ENCODE peak calls at places on chromosomes 3 and 15, in four cellular contexts. C is transverse colon, D is pancreas, L is heart right ventricle. F is an unnamed sample.
A peak's percentile ranks its signal among the peaks of the same experiment; 100 is the strongest.

GRCh38 chr15:101206173-101206572 is 45.7 kb downstream of the CHSY1 start:
- DNase-seq in C (no peak), L (no peak), D (no peak), F (peak; percentile 16)

GRCh38 chr3:67090472-67090871 is 92.4 kb downstream of the KBTBD8 start:
- DNase-seq in L (no peak), D (no peak), C (no peak), F (no peak)

GRCh38 chr3:34346656-34347055 is 548.2 kb downstream of the PDCD6IP start:
- DNase-seq in C (no peak), L (no peak), D (no peak), F (no peak)

GRCh38 chr3:160482796-160483195 is 33.2 kb upstream of the TRIM59 start:
- DNase-seq in L (no peak), D (no peak), C (no peak), F (no peak)

GRCh38 chr15:87154771-87155170 is 1075.1 kb downstream of the AGBL1 start:
- DNase-seq in L (no peak), C (no peak), D (no peak), F (no peak)

GRCh38 chr3:78707094-78707493 is 1060.7 kb downstream of the ROBO1 start:
- DNase-seq in D (no peak), C (no peak), L (no peak), F (no peak)

GRCh38 chr3:107825556-107825955 is 265.3 kb downstream of the CD47 start:
- DNase-seq in L (no peak), C (no peak), D (no peak), F (no peak)

GRCh38 chr3:132071043-132071442 is 36.2 kb upstream of the CPNE4 start:
- DNase-seq in D (no peak), L (no peak), C (no peak), F (no peak)

GRCh38 chr3:153595186-153595815 is 433.3 kb downstream of the RAP2B start:
- DNase-seq in D (no peak), L (no peak), C (no peak), F (no peak)

GRCh38 chr3:71395927-71396695 is 187.4 kb downstream of the FOXP1 start:
- DNase-seq in D (no peak), C (no peak), L (no peak), F (no peak)

GRCh38 chr3:105629725-105630124 is 239.1 kb downstream of the CBLB start:
- DNase-seq in C (no peak), D (no peak), L (no peak), F (no peak)

GRCh38 chr3:14787630-14788029 is 31.1 kb upstream of the FGD5 start:
- DNase-seq in D (no peak), C (no peak), L (no peak), F (no peak)

GRCh38 chr3:144942093-144942492 is 970.5 kb downstream of the DIPK2A start:
- DNase-seq in C (no peak), L (no peak), D (no peak), F (no peak)

GRCh38 chr15:68463444-68463843 is 31.5 kb upstream of the ITGA11 start:
- DNase-seq in C (no peak), D (no peak), L (no peak), F (no peak)

GRCh38 chr3:173371848-173372487 is 25.6 kb upstream of the NLGN1 start:
- DNase-seq in D (no peak), L (peak; percentile 21), C (no peak), F (no peak)

GRCh38 chr3:177589041-177589650 is 391.9 kb upstream of the TBL1XR1 start:
- DNase-seq in D (no peak), C (no peak), L (no peak), F (no peak)

GRCh38 chr3:56187051-56187450 is 281.2 kb downstream of the ERC2 start:
- DNase-seq in D (no peak), L (no peak), C (no peak), F (no peak)

GRCh38 chr15:95497681-95498080 is 832.8 kb upstream of the NR2F2 start:
- DNase-seq in C (no peak), L (no peak), D (no peak), F (no peak)

GRCh38 chr3:166265153-166265552 is 427.9 kb upstream of the BCHE start:
- DNase-seq in C (no peak), L (no peak), D (no peak), F (no peak)

GRCh38 chr3:172142074-172143059 is 103.0 kb downstream of the FNDC3B start:
- DNase-seq in D (no peak), C (no peak), L (no peak), F (no peak)

GRCh38 chr3:172138792-172139507 is 99.6 kb downstream of the FNDC3B start:
- DNase-seq in C (peak; percentile 66), D (peak; percentile 42), L (peak; percentile 68), F (no peak)

GRCh38 chr3:172139528-172140276 is 100.3 kb downstream of the FNDC3B start:
- DNase-seq in D (no peak), L (no peak), C (no peak), F (no peak)

GRCh38 chr3:172143060-172143451 is 103.7 kb downstream of the FNDC3B start:
- DNase-seq in L (no peak), D (no peak), C (no peak), F (no peak)

DNA sequence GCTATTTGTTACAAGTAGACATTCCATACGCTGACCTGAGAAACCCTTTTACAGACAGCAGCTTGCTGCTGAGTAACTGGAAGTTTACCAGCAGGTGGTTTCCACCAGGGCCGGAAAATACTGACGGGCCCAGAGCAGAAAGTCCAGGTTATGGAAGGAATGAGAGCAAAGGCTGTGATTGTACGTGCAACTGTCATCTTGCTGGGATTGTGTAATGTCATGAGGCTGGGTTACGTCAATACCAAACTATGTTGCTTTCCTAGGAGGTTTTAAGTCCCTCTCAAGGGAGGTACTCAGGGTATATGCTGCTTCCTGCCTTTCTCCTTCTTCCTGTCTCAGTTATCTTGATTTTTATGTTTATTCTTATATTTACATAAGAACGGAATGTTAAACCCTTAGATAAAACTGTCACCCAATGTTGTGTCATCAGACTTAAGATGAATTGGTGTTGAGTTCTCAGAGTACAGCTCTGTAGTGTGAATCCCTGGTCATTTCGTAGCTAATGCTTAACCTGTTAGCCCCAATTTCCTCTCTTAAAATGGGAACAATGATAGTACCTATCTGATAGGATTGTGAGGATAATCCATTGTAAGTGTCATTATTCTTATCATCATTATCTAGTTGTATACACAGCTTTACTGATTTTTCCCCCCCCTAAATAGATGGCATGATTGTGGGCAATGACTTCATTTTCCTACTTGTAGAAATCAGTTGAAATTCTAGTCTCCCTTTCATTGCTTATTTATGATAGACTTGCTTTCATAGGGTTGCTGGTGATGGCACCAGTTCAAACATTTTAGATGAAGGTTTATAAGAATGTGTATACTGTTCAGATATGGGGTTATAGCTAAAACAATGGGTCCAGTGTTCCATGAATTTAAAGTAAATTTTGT is 101.4 kb downstream of the FNDC3B start:
- DNase-seq in C (peak; percentile 65), L (peak; percentile 58), D (no peak), F (no peak)
- H3K4me1 ChIP-seq in C (peaks cover 54% of the 10 kb centered on the region), L (peaks cover 92% of the 10 kb centered on the region), D (peaks cover 71% of the 10 kb centered on the region), F (peaks cover 19% of the 10 kb centered on the region)

GRCh38 chr3:365268-365667 is 168.7 kb downstream of the CHL1 start:
- DNase-seq in D (no peak), L (no peak), C (no peak), F (no peak)
- H3K9me3 ChIP-seq in D (no peaks in the 10 kb centered on the region), L (no peaks in the 10 kb centered on the region), C (no peaks in the 10 kb centered on the region), F (no peaks in the 10 kb centered on the region)

DNA sequence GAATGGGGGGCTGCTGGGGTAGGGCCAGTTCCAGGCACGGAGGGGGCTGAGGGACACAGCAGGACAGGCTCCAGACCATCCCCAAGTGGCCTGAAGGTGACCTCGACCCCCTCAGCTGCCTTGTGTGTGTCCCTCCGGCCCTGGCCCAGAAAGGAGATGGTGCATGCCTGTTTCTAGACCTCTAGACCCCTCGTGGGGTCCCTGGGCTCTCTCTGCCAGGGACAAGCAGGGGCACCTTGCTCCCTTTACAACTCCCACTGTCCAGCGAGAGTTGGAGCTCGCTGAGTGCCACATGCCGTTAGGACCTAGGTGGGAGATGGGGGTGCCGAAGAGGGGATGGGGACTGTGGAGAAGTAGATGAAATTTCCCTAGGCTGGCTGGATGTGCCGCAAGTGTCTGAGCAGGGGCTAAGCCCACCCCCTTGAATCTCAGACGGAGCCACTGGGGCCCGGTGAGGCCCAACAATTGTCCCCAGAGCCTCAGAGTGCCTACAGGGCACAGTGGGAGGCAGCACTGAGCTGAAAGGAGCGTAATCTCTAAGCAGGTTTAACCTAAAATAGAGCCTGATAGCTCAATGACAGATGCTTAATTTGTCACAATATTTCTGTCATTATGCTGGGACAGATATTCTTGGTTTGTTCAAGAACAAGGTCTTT is 23.7 kb upstream of the KLF13 start:
- DNase-seq in L (peak; percentile 3), D (no peak), C (no peak), F (no peak)
- H3K4me1 ChIP-seq in L (peaks cover 77% of the 10 kb centered on the region), D (peaks cover 4% of the 10 kb centered on the region), C (peaks cover 9% of the 10 kb centered on the region), F (peaks cover 30% of the 10 kb centered on the region)

GRCh38 chr15:89090791-89091666 is 2.8 kb downstream of the ABHD2 start:
- DNase-seq in L (peak; percentile 78), C (peak; percentile 52), D (peak; percentile 69), F (peak; percentile 42)
- H3K9me3 ChIP-seq in L (no peaks in the 10 kb centered on the region), C (no peaks in the 10 kb centered on the region), D (no peaks in the 10 kb centered on the region), F (no peaks in the 10 kb centered on the region)

GRCh38 chr15:63084806-63085205 is 36.9 kb upstream of the LACTB start:
- DNase-seq in L (no peak), D (no peak), C (no peak), F (no peak)
- H3K4me1 ChIP-seq in L (peaks cover 48% of the 10 kb centered on the region), D (peaks cover 4% of the 10 kb centered on the region), C (peaks cover 19% of the 10 kb centered on the region), F (no peaks in the 10 kb centered on the region)

DNA sequence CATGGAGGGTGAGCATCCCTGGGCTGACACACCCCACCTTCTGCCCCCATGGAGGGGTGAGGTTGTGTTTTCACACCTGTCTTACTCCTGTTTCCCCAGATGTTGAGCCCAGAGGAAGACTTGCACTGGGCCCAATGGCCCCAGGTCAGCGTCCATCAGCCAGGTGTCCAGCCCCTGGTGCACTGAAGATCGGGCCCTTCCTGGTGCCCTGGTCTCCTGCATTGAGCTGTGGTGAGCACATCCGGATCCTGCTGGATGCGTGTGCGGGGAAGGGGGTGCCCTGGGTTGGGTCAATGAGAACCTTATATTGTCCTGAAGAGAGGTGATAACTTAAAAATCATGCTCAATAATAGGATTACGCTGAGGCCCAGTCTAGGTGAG is 227.3 kb downstream of the SNRPN start:
- DNase-seq in D (peak; percentile 2), L (no peak), C (no peak), F (no peak)
- H3K9me3 ChIP-seq in D (no peaks in the 10 kb centered on the region), L (no peaks in the 10 kb centered on the region), C (peaks cover 4% of the 10 kb centered on the region), F (peaks cover 78% of the 10 kb centered on the region)

GRCh38 chr3:151400341-151400740 is 15.8 kb upstream of the P2RY12 start:
- DNase-seq in C (no peak), L (no peak), D (no peak), F (no peak)
- H3K4me1 ChIP-seq in C (no peaks in the 10 kb centered on the region), L (no peaks in the 10 kb centered on the region), D (no peaks in the 10 kb centered on the region), F (no peaks in the 10 kb centered on the region)

GRCh38 chr3:23904545-23904944 is 12.2 kb downstream of the NKIRAS1 start:
- DNase-seq in L (no peak), C (no peak), D (no peak), F (no peak)

GRCh38 chr3:23895181-23895580 is 21.6 kb downstream of the NKIRAS1 start:
- DNase-seq in C (no peak), L (no peak), D (no peak), F (no peak)

GRCh38 chr3:23900744-23901143 is 16.0 kb downstream of the NKIRAS1 start:
- DNase-seq in C (no peak), D (no peak), L (no peak), F (no peak)
- H3K9me3 ChIP-seq in C (no peaks in the 10 kb centered on the region), D (no peaks in the 10 kb centered on the region), L (no peaks in the 10 kb centered on the region), F (no peaks in the 10 kb centered on the region)

F was measured in naive thymus-derived CD4-positive, alpha-beta T cell.